ENCODE peak calls at places on chromosome 16, in ten cellular contexts. One of them, this sample, is unnamed. For H3K4me1, the result is how much of the 10 kb centered on the place peaks cover.

GRCh38 chr16:28172331-28172730 is 39.4 kb downstream of the XPO6 start:
- DNase-seq in endothelial cell of umbilical vein: no peak
- DNase-seq in prostate gland: no peak
- DNase-seq in Panc1: no peak
- DNase-seq in K562: no peak
- DNase-seq in HCT116: no peak
- DNase-seq in H1: no peak
- DNase-seq in GM23338: no peak
- DNase-seq in stomach: no peak
- DNase-seq in transverse colon: no peak
- DNase-seq in this sample: no peak

GRCh38 chr16:7921360-7921759 is 588.7 kb downstream of the RBFOX1 start:
- DNase-seq in endothelial cell of umbilical vein: no peak
- DNase-seq in prostate gland: no peak
- DNase-seq in Panc1: no peak
- DNase-seq in K562: no peak
- DNase-seq in HCT116: no peak
- DNase-seq in H1: no peak
- DNase-seq in GM23338: peak
- DNase-seq in stomach: no peak
- DNase-seq in transverse colon: no peak
- DNase-seq in this sample: no peak

GRCh38 chr16:54649846-54650245 is 280.8 kb upstream of the IRX5 start:
- DNase-seq in endothelial cell of umbilical vein: no peak
- DNase-seq in prostate gland: no peak
- DNase-seq in Panc1: no peak
- DNase-seq in K562: no peak
- DNase-seq in HCT116: no peak
- DNase-seq in H1: no peak
- DNase-seq in GM23338: no peak
- DNase-seq in stomach: no peak
- DNase-seq in transverse colon: no peak
- DNase-seq in this sample: no peak

GRCh38 chr16:84103678-84104077 is 13.1 kb downstream of the MBTPS1 start:
- DNase-seq in endothelial cell of umbilical vein: peak
- DNase-seq in prostate gland: no peak
- DNase-seq in Panc1: no peak
- DNase-seq in K562: no peak
- DNase-seq in HCT116: no peak
- DNase-seq in H1: no peak
- DNase-seq in GM23338: no peak
- DNase-seq in stomach: no peak
- DNase-seq in transverse colon: peak
- DNase-seq in this sample: no peak

GRCh38 chr16:64864232-64864803 is 257.5 kb downstream of the CDH11 start:
- DNase-seq in endothelial cell of umbilical vein: no peak
- DNase-seq in prostate gland: no peak
- DNase-seq in Panc1: peak
- DNase-seq in K562: no peak
- DNase-seq in HCT116: no peak
- DNase-seq in H1: no peak
- DNase-seq in GM23338: no peak
- DNase-seq in stomach: no peak
- DNase-seq in transverse colon: no peak
- DNase-seq in this sample: no peak

GRCh38 chr16:79628501-79628975 is 28.0 kb upstream of the MAF start:
- DNase-seq in endothelial cell of umbilical vein: no peak
- DNase-seq in prostate gland: no peak
- DNase-seq in Panc1: no peak
- DNase-seq in K562: no peak
- DNase-seq in HCT116: no peak
- DNase-seq in H1: no peak
- DNase-seq in GM23338: no peak
- DNase-seq in stomach: no peak
- DNase-seq in transverse colon: no peak
- DNase-seq in this sample: no peak

GRCh38 chr16:21222495-21223337 is 10.8 kb upstream of the ANKS4B start:
- DNase-seq in endothelial cell of umbilical vein: no peak
- DNase-seq in prostate gland: no peak
- DNase-seq in Panc1: no peak
- DNase-seq in K562: no peak
- DNase-seq in HCT116: no peak
- DNase-seq in H1: no peak
- DNase-seq in GM23338: peak
- DNase-seq in stomach: no peak
- DNase-seq in transverse colon: peak
- DNase-seq in this sample: no peak

GRCh38 chr16:3004319-3004718 is 8.4 kb upstream of the CLDN9 start:
- DNase-seq in endothelial cell of umbilical vein: no peak
- DNase-seq in prostate gland: no peak
- DNase-seq in Panc1: no peak
- DNase-seq in K562: no peak
- DNase-seq in HCT116: no peak
- DNase-seq in H1: no peak
- DNase-seq in GM23338: no peak
- DNase-seq in stomach: no peak
- DNase-seq in transverse colon: no peak
- DNase-seq in this sample: no peak

GRCh38 chr16:31459722-31460581 is 651 bp downstream of the ARMC5 start:
- DNase-seq in endothelial cell of umbilical vein: peak
- DNase-seq in prostate gland: peak
- DNase-seq in Panc1: peak
- DNase-seq in K562: peak
- DNase-seq in HCT116: peak
- DNase-seq in H1: peak
- DNase-seq in GM23338: peak
- DNase-seq in stomach: peak
- DNase-seq in transverse colon: peak
- DNase-seq in this sample: peak
- TF ChIP-seq POLR2AphosphoS5 in endothelial cell of umbilical vein: peak
- TF ChIP-seq POLR2AphosphoS5 in prostate gland: peak
- TF ChIP-seq POLR2AphosphoS5 in Panc1: no peak
- TF ChIP-seq POLR2AphosphoS5 in K562: no peak
- TF ChIP-seq POLR2AphosphoS5 in HCT116: peak
- TF ChIP-seq POLR2AphosphoS5 in H1: peak
- TF ChIP-seq POLR2AphosphoS5 in GM23338: no peak
- TF ChIP-seq POLR2AphosphoS5 in stomach: peak
- TF ChIP-seq POLR2AphosphoS5 in transverse colon: peak
- TF ChIP-seq POLR2AphosphoS5 in this sample: no peak

DNA sequence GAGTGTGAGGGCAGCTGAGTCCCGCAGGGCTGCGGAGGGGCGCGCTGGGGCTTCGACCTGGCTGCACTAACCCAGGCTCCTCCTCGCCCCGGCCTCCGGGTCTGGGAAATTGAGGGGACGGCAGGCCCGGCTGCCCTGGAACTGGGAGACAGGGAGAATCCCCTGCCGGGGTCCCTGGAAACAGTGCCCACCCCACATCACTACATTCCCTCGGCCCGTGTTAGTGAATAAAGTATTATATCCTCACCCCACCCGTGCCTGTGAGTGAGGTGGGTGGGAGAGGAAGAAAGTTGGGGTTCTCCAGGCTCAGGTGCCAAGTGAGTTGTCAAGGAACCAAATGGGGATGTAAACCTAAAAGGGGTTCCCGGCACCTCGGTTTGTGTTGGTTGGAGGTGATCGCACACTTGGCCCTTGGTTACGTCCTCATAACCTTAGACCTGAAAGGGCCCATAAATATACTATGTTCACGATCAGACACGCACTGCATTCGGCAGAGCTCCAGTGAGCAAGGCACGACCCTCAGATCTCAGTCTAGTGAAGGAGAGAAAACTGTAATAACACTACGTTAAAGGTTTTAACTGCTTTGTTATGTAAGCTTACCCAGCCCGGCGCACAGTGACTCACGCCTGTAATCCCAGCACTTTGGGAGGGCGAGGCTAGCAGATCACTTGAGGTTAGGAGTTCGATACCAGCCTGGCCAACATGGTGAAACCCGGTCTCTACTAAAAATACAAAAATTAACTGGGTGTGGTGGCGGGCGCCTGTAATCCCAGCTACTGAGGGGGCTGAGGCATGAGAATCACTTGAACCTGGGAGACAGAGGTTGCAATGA is 11.2 kb downstream of the ZNF771 start:
- DNase-seq in endothelial cell of umbilical vein: no peak
- DNase-seq in prostate gland: no peak
- DNase-seq in Panc1: no peak
- DNase-seq in K562: no peak
- DNase-seq in HCT116: no peak
- DNase-seq in H1: no peak
- DNase-seq in GM23338: peak
- DNase-seq in stomach: no peak
- DNase-seq in transverse colon: peak
- DNase-seq in this sample: no peak
- H3K4me1 ChIP-seq in endothelial cell of umbilical vein: under half
- H3K4me1 ChIP-seq in prostate gland: under half
- H3K4me1 ChIP-seq in Panc1: under half
- H3K4me1 ChIP-seq in K562: under half
- H3K4me1 ChIP-seq in HCT116: under half
- H3K4me1 ChIP-seq in H1: under half
- H3K4me1 ChIP-seq in GM23338: under half
- H3K4me1 ChIP-seq in stomach: under half
- H3K4me1 ChIP-seq in transverse colon: under half
- H3K4me1 ChIP-seq in this sample: under half

GRCh38 chr16:87806246-87806607 is 40.4 kb upstream of the KLHDC4 start:
- DNase-seq in endothelial cell of umbilical vein: no peak
- DNase-seq in prostate gland: no peak
- DNase-seq in Panc1: no peak
- DNase-seq in K562: no peak
- DNase-seq in HCT116: peak
- DNase-seq in H1: no peak
- DNase-seq in GM23338: no peak
- DNase-seq in stomach: peak
- DNase-seq in transverse colon: peak
- DNase-seq in this sample: no peak

GRCh38 chr16:87809150-87809902 is 43.5 kb upstream of the KLHDC4 start:
- DNase-seq in endothelial cell of umbilical vein: peak
- DNase-seq in prostate gland: no peak
- DNase-seq in Panc1: no peak
- DNase-seq in K562: no peak
- DNase-seq in HCT116: no peak
- DNase-seq in H1: no peak
- DNase-seq in GM23338: no peak
- DNase-seq in stomach: no peak
- DNase-seq in transverse colon: peak
- DNase-seq in this sample: no peak

GRCh38 chr16:87803385-87803784 is 37.6 kb upstream of the KLHDC4 start:
- DNase-seq in endothelial cell of umbilical vein: no peak
- DNase-seq in prostate gland: no peak
- DNase-seq in Panc1: no peak
- DNase-seq in K562: no peak
- DNase-seq in HCT116: no peak
- DNase-seq in H1: no peak
- DNase-seq in GM23338: no peak
- DNase-seq in stomach: no peak
- DNase-seq in transverse colon: no peak
- DNase-seq in this sample: no peak

GRCh38 chr16:87808108-87808507 is 42.3 kb upstream of the KLHDC4 start:
- DNase-seq in endothelial cell of umbilical vein: no peak
- DNase-seq in prostate gland: no peak
- DNase-seq in Panc1: no peak
- DNase-seq in K562: no peak
- DNase-seq in HCT116: no peak
- DNase-seq in H1: no peak
- DNase-seq in GM23338: no peak
- DNase-seq in stomach: no peak
- DNase-seq in transverse colon: no peak
- DNase-seq in this sample: no peak

DNA sequence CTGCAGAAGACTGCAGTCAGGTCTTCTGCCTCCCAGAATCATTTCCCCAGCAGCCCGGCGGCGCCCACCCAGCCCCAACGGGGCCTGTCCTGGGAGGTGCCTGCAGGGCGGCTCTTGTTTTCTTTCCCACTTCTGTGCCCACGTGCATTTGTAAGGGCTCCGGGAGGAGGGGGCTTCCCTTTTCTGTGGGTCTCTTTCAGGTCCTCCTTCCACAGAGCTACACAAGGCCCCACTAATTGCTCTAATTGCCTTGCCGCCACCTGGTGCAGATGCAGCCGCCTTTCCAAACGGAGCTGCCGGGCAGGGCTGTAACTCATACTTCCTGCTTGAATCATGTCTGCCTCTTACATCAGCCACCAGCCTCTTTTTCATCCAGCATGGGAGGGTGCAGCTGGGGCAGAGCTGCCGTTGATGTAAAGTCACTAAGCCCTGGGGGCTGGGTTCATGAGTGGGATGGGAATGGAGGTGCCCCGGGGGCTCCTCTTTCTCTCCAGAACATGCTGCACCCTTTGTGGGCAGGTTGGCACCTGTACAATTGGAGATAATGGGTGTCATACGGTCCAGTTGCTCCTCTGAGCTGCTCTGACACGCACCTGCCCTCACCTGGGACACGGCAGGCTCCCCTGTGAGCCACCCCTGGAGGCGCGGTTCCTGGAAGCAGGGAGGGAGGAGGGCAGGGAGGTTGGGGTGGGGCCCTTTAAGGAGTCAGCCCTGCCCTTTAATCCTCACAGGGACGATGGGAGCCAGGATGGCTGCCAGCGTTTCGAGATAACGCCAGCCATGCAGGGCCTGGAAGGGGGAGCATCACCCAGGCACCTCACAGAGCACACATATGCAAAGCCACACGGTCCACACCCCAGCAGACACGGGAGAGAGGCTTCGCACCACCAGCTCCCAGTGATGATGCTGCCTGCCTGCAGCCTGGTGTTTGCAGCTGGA is 41.1 kb upstream of the KLHDC4 start:
- DNase-seq in endothelial cell of umbilical vein: peak
- DNase-seq in prostate gland: peak
- DNase-seq in Panc1: peak
- DNase-seq in K562: peak
- DNase-seq in HCT116: peak
- DNase-seq in H1: peak
- DNase-seq in GM23338: no peak
- DNase-seq in stomach: peak
- DNase-seq in transverse colon: peak
- DNase-seq in this sample: no peak
- TF ChIP-seq POLR2AphosphoS5 in endothelial cell of umbilical vein: no peak
- TF ChIP-seq POLR2AphosphoS5 in prostate gland: no peak
- TF ChIP-seq POLR2AphosphoS5 in Panc1: no peak
- TF ChIP-seq POLR2AphosphoS5 in K562: no peak
- TF ChIP-seq POLR2AphosphoS5 in HCT116: peak
- TF ChIP-seq POLR2AphosphoS5 in H1: no peak
- TF ChIP-seq POLR2AphosphoS5 in GM23338: no peak
- TF ChIP-seq POLR2AphosphoS5 in stomach: peak
- TF ChIP-seq POLR2AphosphoS5 in transverse colon: no peak
- TF ChIP-seq POLR2AphosphoS5 in this sample: no peak

GRCh38 chr16:25213709-25214416 is 2.9 kb upstream of the AQP8 start:
- DNase-seq in endothelial cell of umbilical vein: no peak
- DNase-seq in prostate gland: no peak
- DNase-seq in Panc1: no peak
- DNase-seq in K562: peak
- DNase-seq in HCT116: no peak
- DNase-seq in H1: no peak
- DNase-seq in GM23338: no peak
- DNase-seq in stomach: no peak
- DNase-seq in transverse colon: no peak
- DNase-seq in this sample: no peak

GRCh38 chr16:25219070-25219737 is 2.5 kb downstream of the AQP8 start:
- DNase-seq in endothelial cell of umbilical vein: no peak
- DNase-seq in prostate gland: peak
- DNase-seq in Panc1: no peak
- DNase-seq in K562: no peak
- DNase-seq in HCT116: no peak
- DNase-seq in H1: no peak
- DNase-seq in GM23338: no peak
- DNase-seq in stomach: peak
- DNase-seq in transverse colon: no peak
- DNase-seq in this sample: no peak

GRCh38 chr16:25217921-25218320 is 1.2 kb downstream of the AQP8 start:
- DNase-seq in endothelial cell of umbilical vein: no peak
- DNase-seq in prostate gland: no peak
- DNase-seq in Panc1: no peak
- DNase-seq in K562: no peak
- DNase-seq in HCT116: no peak
- DNase-seq in H1: no peak
- DNase-seq in GM23338: no peak
- DNase-seq in stomach: no peak
- DNase-seq in transverse colon: no peak
- DNase-seq in this sample: no peak

GRCh38 chr16:25212636-25213035 is 4.1 kb upstream of the AQP8 start:
- DNase-seq in endothelial cell of umbilical vein: no peak
- DNase-seq in prostate gland: no peak
- DNase-seq in Panc1: no peak
- DNase-seq in K562: no peak
- DNase-seq in HCT116: no peak
- DNase-seq in H1: no peak
- DNase-seq in GM23338: no peak
- DNase-seq in stomach: no peak
- DNase-seq in transverse colon: no peak
- DNase-seq in this sample: no peak

DNA sequence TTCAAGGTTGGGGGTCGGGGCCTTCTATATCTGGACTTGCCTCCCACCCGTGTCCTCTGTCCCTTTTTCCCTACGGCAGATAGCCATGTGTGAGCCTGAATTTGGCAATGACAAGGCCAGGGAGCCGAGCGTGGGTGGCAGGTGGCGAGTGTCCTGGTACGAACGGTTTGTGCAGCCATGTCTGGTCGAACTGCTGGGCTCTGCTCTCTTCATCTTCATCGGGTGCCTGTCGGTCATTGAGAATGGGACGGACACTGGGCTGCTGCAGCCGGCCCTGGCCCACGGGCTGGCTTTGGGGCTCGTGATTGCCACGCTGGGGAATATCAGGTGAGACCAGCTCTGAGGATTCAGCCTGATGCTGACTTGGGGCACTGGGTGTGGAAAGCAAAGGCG is 368 bp downstream of the AQP8 start:
- DNase-seq in endothelial cell of umbilical vein: no peak
- DNase-seq in prostate gland: no peak
- DNase-seq in Panc1: no peak
- DNase-seq in K562: no peak
- DNase-seq in HCT116: no peak
- DNase-seq in H1: no peak
- DNase-seq in GM23338: no peak
- DNase-seq in stomach: no peak
- DNase-seq in transverse colon: no peak
- DNase-seq in this sample: no peak
- H3K4me1 ChIP-seq in endothelial cell of umbilical vein: under half
- H3K4me1 ChIP-seq in prostate gland: under half
- H3K4me1 ChIP-seq in Panc1: under half
- H3K4me1 ChIP-seq in K562: under half
- H3K4me1 ChIP-seq in HCT116: under half
- H3K4me1 ChIP-seq in H1: under half
- H3K4me1 ChIP-seq in GM23338: under half
- H3K4me1 ChIP-seq in stomach: under half
- H3K4me1 ChIP-seq in transverse colon: under half
- H3K4me1 ChIP-seq in this sample: under half

This sample was measured in suprapubic skin.